ENCODE peak calls at places on chromosomes 3 and 15, in four cellular contexts. C, F, E and R are unnamed samples. For H3K36me3, the result is how much of the 10 kb centered on the place peaks cover.

GRCh38 chr3:52053307-52054304 is 2.8 kb downstream of the DUSP7 start:
- DNase-seq in C (no peak), F (peak), E (no peak), R (no peak)

GRCh38 chr15:48984811-48985352 is 21.2 kb upstream of the SHC4 start:
- DNase-seq in C (no peak), F (no peak), E (no peak), R (no peak)

GRCh38 chr3:183828538-183828870 is 3.1 kb upstream of the MAP6D1 start:
- DNase-seq in C (no peak), F (no peak), E (no peak), R (no peak)

GRCh38 chr15:70582143-70582945 is 181.0 kb downstream of the UACA start:
- DNase-seq in C (no peak), F (no peak), E (no peak), R (no peak)

GRCh38 chr3:45777111-45777752 is 19.1 kb downstream of the SLC6A20 start:
- DNase-seq in C (no peak), F (no peak), E (no peak), R (no peak)

GRCh38 chr15:76150508-76150907 is 90.7 kb downstream of the TMEM266 start:
- DNase-seq in C (no peak), F (peak), E (no peak), R (no peak)

GRCh38 chr3:183295211-183295610 is 42.2 kb downstream of the B3GNT5 start:
- DNase-seq in C (no peak), F (peak), E (no peak), R (no peak)

GRCh38 chr3:187624588-187624987 is 45.6 kb downstream of the SST start:
- DNase-seq in C (no peak), F (no peak), E (no peak), R (no peak)

GRCh38 chr3:115704661-115705338 is 81.5 kb downstream of the GAP43 start:
- DNase-seq in C (no peak), F (no peak), E (no peak), R (no peak)

GRCh38 chr15:69422336-69422895 is 8.3 kb downstream of the KIF23 start:
- DNase-seq in C (no peak), F (no peak), E (no peak), R (no peak)
- H3K36me3 ChIP-seq in C (half or more), F (under half), E (half or more), R (under half)

DNA sequence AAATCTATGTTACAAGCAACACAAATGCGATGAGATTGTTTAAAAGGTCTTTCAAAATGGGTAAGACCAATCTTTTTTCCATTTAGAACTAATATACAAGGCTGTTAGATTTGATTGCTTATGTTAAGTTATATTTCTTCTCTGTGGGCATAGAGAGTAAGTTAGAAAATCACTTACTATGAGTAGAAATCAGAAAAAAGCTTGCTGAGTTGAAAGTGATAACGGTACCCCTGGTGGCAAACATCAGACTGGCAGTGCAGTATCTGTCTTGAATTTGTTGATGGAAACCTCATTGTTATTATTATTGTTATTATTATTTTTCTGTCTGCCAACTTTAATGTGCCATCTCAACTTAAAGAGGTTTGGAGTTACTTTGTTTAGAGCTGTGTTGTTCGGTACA is 12.4 kb downstream of the CLDN11 start:
- DNase-seq in C (no peak), F (no peak), E (no peak), R (no peak)
- TF ChIP-seq CTCF in C (no peak), F (no peak), E (peak), R (no peak)

GRCh38 chr15:40893019-40893723 is 1.1 kb upstream of the VPS18 start:
- DNase-seq in C (no peak), F (no peak), E (no peak), R (no peak)
- H3K4me3 ChIP-seq in C (no peak), F (peak), E (no peak), R (no peak)

GRCh38 chr3:28575100-28575747 is 226.6 kb upstream of the AZI2 start:
- DNase-seq in C (no peak), F (peak), E (no peak), R (no peak)
- H3K36me3 ChIP-seq in C (under half), F (under half), E (under half), R (under half)